ENCODE peak calls at places on chromosome 22, in nine cellular contexts. M is GM23338, P is A549, I is SK-N-SH, B is HepG2, U is K562, K is HCT116, G is HL-60, R is GM12878. N is an unnamed sample.
A peak's percentile ranks its signal among the peaks of the same experiment; 100 is the strongest.

GRCh38 chr22:27740192-27740748 is 61.3 kb downstream of the MN1 start:
- DNase-seq in R (no peak), I (no peak), M (no peak), B (no peak), U (no peak), P (no peak), K (no peak), G (no peak), N (no peak)

GRCh38 chr22:49307071-49307830 is 520.4 kb downstream of the BRD1 start:
- DNase-seq in G (no peak), M (no peak), P (no peak), K (no peak), B (no peak), R (no peak), U (no peak), I (no peak), N (no peak)

GRCh38 chr22:48900327-48900597 is 927.4 kb downstream of the BRD1 start:
- DNase-seq in R (no peak), I (no peak), M (no peak), B (no peak), K (no peak), P (no peak), U (no peak), G (no peak), N (no peak)

GRCh38 chr22:19739448-19739895 is 16.1 kb downstream of the GP1BB start:
- DNase-seq in R (no peak), I (no peak), P (no peak), B (no peak), M (no peak), U (peak; percentile 60), K (no peak), G (no peak), N (no peak)

GRCh38 chr22:16806401-16806800 is 18.8 kb downstream of the XKR3 start:
- DNase-seq in I (no peak), R (no peak), G (no peak), U (no peak), M (peak; percentile 41), K (no peak), P (no peak), B (no peak), N (no peak)

GRCh38 chr22:19882446-19883381 is 28.0 kb upstream of the GNB1L start:
- DNase-seq in B (no peak), U (no peak), M (no peak), G (no peak), P (no peak), I (peak; percentile 29), R (no peak), K (no peak), N (no peak)

GRCh38 chr22:31136155-31136554 is 4.2 kb downstream of the PLA2G3 start:
- DNase-seq in B (no peak), M (no peak), U (no peak), P (no peak), R (no peak), I (no peak), K (no peak), G (no peak), N (no peak)

GRCh38 chr22:50436134-50436830 is 38.6 kb downstream of the SBF1 start:
- DNase-seq in P (no peak), U (no peak), I (no peak), K (no peak), R (no peak), B (no peak), G (no peak), M (no peak), N (no peak)

GRCh38 chr22:28243539-28243938 is 324.5 kb upstream of the PITPNB start:
- DNase-seq in P (no peak), B (no peak), G (no peak), K (no peak), U (no peak), R (no peak), M (no peak), I (no peak), N (no peak)

GRCh38 chr22:17091851-17092250 is 7.1 kb downstream of the IL17RA start:
- DNase-seq in R (no peak), K (no peak), U (no peak), P (no peak), G (no peak), B (no peak), M (peak; percentile 42), I (no peak), N (no peak)

GRCh38 chr22:50361688-50362087 is 18.6 kb downstream of the PPP6R2 start:
- DNase-seq in I (no peak), K (no peak), G (no peak), U (no peak), M (no peak), P (no peak), R (no peak), B (no peak), N (no peak)

DNA sequence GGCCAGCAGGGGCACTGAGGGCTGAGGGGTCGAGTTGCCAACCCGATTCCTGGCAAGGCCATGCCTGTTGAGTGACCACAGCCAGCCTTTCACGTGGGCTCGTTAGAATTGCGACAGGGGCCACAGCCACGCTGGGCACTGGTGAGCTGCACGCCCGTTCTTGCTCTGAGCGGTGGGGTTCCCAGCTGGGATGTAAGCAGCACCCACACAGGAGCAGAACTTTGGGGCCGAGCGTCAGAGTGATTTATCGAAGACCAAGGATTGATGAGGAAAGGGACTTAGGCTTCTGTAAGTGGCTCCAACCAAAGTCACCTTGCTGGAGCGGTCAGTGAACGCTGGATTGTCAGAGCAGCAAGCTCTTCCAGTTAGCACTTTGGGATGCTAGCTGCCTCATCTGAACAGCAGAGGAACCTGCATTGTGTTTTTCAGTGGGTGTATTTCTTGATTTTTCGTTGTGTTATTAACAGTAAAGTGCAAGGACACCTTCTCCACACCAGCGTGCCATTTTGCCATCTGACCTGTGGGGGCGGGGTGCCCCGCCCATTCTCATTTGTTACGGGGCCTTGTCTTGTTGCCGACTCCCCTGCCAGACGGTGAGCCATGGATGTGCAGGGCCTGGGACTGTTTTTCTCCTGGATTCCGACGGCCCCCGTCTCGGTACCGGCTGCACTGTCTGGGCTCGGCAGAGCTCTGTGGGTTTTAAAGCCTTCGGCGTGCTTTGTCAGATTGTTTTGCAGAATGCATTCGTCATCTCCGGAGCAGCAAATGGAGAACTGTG is 202.5 kb downstream of the TBC1D22A start:
- DNase-seq in U (peak; percentile 25), K (no peak), M (peak; percentile 36), G (no peak), B (no peak), P (no peak), I (no peak), R (no peak), N (no peak)
- TF ChIP-seq CTCF in U (no peak), K (no peak), M (peak; percentile 40), G (no peak), B (no peak), P (no peak), I (no peak), R (no peak), N (no peak)

GRCh38 chr22:46085831-46086576 is 64.3 kb upstream of the PPARA start:
- DNase-seq in P (peak; percentile 90), I (no peak), B (no peak), M (no peak), G (no peak), R (no peak), K (peak; percentile 69), U (peak; percentile 93), N (no peak)

GRCh38 chr22:46086577-46087335 is 63.6 kb upstream of the PPARA start:
- DNase-seq in U (peak; percentile 18), K (no peak), G (no peak), I (peak; percentile 70), P (no peak), M (no peak), R (no peak), B (no peak), N (no peak)

GRCh38 chr22:46084376-46084775 is 66.0 kb upstream of the PPARA start:
- DNase-seq in R (no peak), U (no peak), M (no peak), G (no peak), B (no peak), K (no peak), I (no peak), P (no peak), N (no peak)

GRCh38 chr22:46083383-46084350 is 66.7 kb upstream of the PPARA start:
- DNase-seq in G (no peak), U (no peak), I (no peak), R (no peak), K (no peak), B (no peak), P (no peak), M (no peak), N (no peak)

GRCh38 chr22:46084943-46085830 is 65.1 kb upstream of the PPARA start:
- DNase-seq in K (no peak), M (no peak), B (no peak), G (no peak), R (no peak), P (peak; percentile 79), U (peak; percentile 57), I (peak; percentile 74), N (no peak)
- TF ChIP-seq REST in K (no peak), M (no peak), B (no peak), G (no peak), R (no peak), P (no peak), U (no peak), I (peak; percentile 37), N (no peak)

GRCh38 chr22:36781656-36782627 is 6.0 kb upstream of the IFT27 start:
- DNase-seq in P (peak; percentile 74), R (peak; percentile 33), B (peak; percentile 40), U (peak; percentile 76), K (peak; percentile 57), G (peak; percentile 57), M (peak; percentile 89), I (peak; percentile 86), N (no peak)
- TF ChIP-seq CTCF in P (peak; percentile 77), R (peak; percentile 97), B (peak; percentile 87), U (peak; percentile 79), K (peak; percentile 93), G (peak; percentile 81), M (peak; percentile 90), I (peak; percentile 93), N (peak; percentile 90)

GRCh38 chr22:40953446-40953845 is 2.3 kb downstream of the RBX1 start:
- DNase-seq in M (no peak), P (no peak), R (no peak), I (no peak), U (no peak), K (no peak), B (no peak), G (no peak), N (no peak)

GRCh38 chr22:40951795-40952602 is 821 bp downstream of the RBX1 start:
- DNase-seq in K (no peak), U (no peak), G (no peak), P (no peak), B (no peak), I (no peak), M (peak; percentile 23), R (peak; percentile 33), N (no peak)

GRCh38 chr22:40955516-40955915 is 4.3 kb downstream of the RBX1 start:
- DNase-seq in P (no peak), R (no peak), K (no peak), U (no peak), B (no peak), M (no peak), G (peak; percentile 49), I (no peak), N (no peak)

GRCh38 chr22:40954095-40954494 is 2.9 kb downstream of the RBX1 start:
- DNase-seq in G (no peak), B (no peak), P (no peak), M (no peak), R (no peak), K (no peak), U (no peak), I (no peak), N (no peak)

GRCh38 chr22:40950888-40951794 is at the start of gene RBX1:
- DNase-seq in R (peak; percentile 93), G (peak; percentile 98), M (peak; percentile 99), B (peak; percentile 96), P (peak; percentile 96), U (peak; percentile 90), K (peak; percentile 96), I (peak; percentile 92), N (peak; percentile 80)
- TF ChIP-seq REST in R (peak; percentile 17), G (peak; percentile 75), M (no peak), B (no peak), P (no peak), U (no peak), K (no peak), I (peak; percentile 3), N (no peak)

N was measured in Panc1.